ENCODE peak calls at places on chromosomes 2 and 18, in nine cellular contexts. A is fibroblast of lung; R is left colon; I is stimulated activated CD8-positive, alpha-beta memory T cell treated with anti-CD3 and anti-CD28 coated beads, Interleukin-4, amount 100 ng/mL, for 24 hours; S is SW 1271; Q is cardiac fibroblast; X is fibroblast of the conjunctiva; J is T-cell; L is HCT116. Y is an unnamed sample.

GRCh38 chr18:55309249-55309648 is 278.7 kb downstream of the TCF4 start:
- DNase-seq in A (no peak), R (no peak), I (no peak), S (no peak), Q (no peak), X (no peak), J (no peak), L (no peak), Y (no peak)

GRCh38 chr2:47043142-47043890 is 111.8 kb downstream of the STPG4 start:
- DNase-seq in A (peak; percentile 92), R (no peak), I (no peak), S (peak; percentile 97), Q (peak; percentile 90), X (peak; percentile 76), J (no peak), L (peak; percentile 83), Y (peak; percentile 36)

GRCh38 chr2:43082111-43082877 is 144.1 kb downstream of the ZFP36L2 start:
- DNase-seq in A (peak; percentile 81), R (no peak), I (no peak), S (no peak), Q (peak; percentile 94), X (peak; percentile 78), J (no peak), L (no peak), Y (no peak)

GRCh38 chr18:34631071-34631470 is 79.0 kb upstream of the DTNA start:
- DNase-seq in A (peak; percentile 15), R (no peak), I (no peak), S (no peak), Q (no peak), X (no peak), J (no peak), L (no peak), Y (peak; percentile 51)

GRCh38 chr2:25294573-25295462 is 46.9 kb downstream of the DNMT3A start:
- DNase-seq in A (peak; percentile 37), R (peak; percentile 72), I (peak; percentile 62), S (no peak), Q (peak; percentile 56), X (no peak), J (peak; percentile 78), L (peak; percentile 12), Y (peak; percentile 75)

GRCh38 chr2:31384351-31384750 is 30.2 kb downstream of the XDH start:
- DNase-seq in A (peak; percentile 94), R (no peak), I (no peak), S (peak; percentile 81), Q (peak; percentile 82), X (peak; percentile 71), J (no peak), L (peak; percentile 51), Y (no peak)

GRCh38 chr2:160687629-160688028 is 194.0 kb upstream of the RBMS1 start:
- DNase-seq in A (no peak), R (no peak), I (no peak), S (no peak), Q (no peak), X (no peak), J (no peak), L (no peak), Y (no peak)

GRCh38 chr2:217994776-217995274 is 8.0 kb downstream of the TNS1 start:
- DNase-seq in A (peak; percentile 70), R (no peak), I (no peak), S (no peak), Q (peak; percentile 66), X (no peak), J (no peak), L (no peak), Y (no peak)

GRCh38 chr2:172109670-172110421 is 7.1 kb upstream of the DLX2 start:
- DNase-seq in A (no peak), R (no peak), I (no peak), S (no peak), Q (no peak), X (no peak), J (no peak), L (no peak), Y (no peak)

GRCh38 chr2:178761759-178762371 is 45.4 kb downstream of the TTN start:
- DNase-seq in A (peak; percentile 65), R (no peak), I (peak; percentile 1), S (peak; percentile 57), Q (peak; percentile 62), X (peak; percentile 30), J (no peak), L (peak; percentile 42), Y (peak; percentile 28)

GRCh38 chr2:55743583-55743982 is 49.9 kb upstream of the PNPT1 start:
- DNase-seq in A (peak; percentile 22), R (no peak), I (no peak), S (no peak), Q (peak; percentile 46), X (no peak), J (no peak), L (no peak), Y (no peak)

GRCh38 chr2:44708646-44709000 is 232.9 kb upstream of the SIX3 start:
- DNase-seq in A (no peak), R (no peak), I (no peak), S (no peak), Q (no peak), X (no peak), J (no peak), L (no peak), Y (no peak)

Y was measured in DMS79 treated with DMSO at 0.1 percent for 48 hours.